ENCODE peak calls at places on chromosomes 7 and 10, in four cellular contexts. B, N, Q and K are unnamed samples.

GRCh38 chr10:133085251-133086125 is 2.2 kb upstream of the ADGRA1 start:
- DNase-seq in Q (no peak), B (no peak), N (no peak), K (no peak)

GRCh38 chr10:14124951-14125350 is 205.8 kb downstream of the FRMD4A start:
- DNase-seq in Q (no peak), N (no peak), B (no peak), K (no peak)

GRCh38 chr10:133133471-133134231 is 26.4 kb upstream of the KNDC1 start:
- DNase-seq in B (no peak), N (no peak), Q (no peak), K (no peak)

GRCh38 chr10:129702605-129703004 is 235.6 kb downstream of the MGMT start:
- DNase-seq in B (no peak), Q (no peak), N (no peak), K (no peak)

GRCh38 chr7:73769481-73770001 is 529 bp downstream of the CLDN3 start:
- DNase-seq in B (no peak), N (no peak), Q (no peak), K (no peak)

GRCh38 chr10:19876570-19876969 is 60.3 kb downstream of the PLXDC2 start:
- DNase-seq in Q (no peak), N (no peak), B (no peak), K (no peak)

GRCh38 chr10:114315566-114316420 is 76.7 kb downstream of the VWA2 start:
- DNase-seq in N (no peak), B (no peak), Q (no peak), K (no peak)

GRCh38 chr7:41709621-41710020 is 6.7 kb upstream of the INHBA start:
- DNase-seq in Q (no peak), B (no peak), N (no peak), K (no peak)

GRCh38 chr10:122279725-122280141 is 8.6 kb downstream of the BTBD16 start:
- DNase-seq in Q (no peak), N (peak; percentile 60), B (no peak), K (no peak)

GRCh38 chr7:127933116-127933515 is 98.1 kb downstream of the LRRC4 start:
- DNase-seq in N (no peak), Q (no peak), B (no peak), K (no peak)

GRCh38 chr10:15045380-15045779 is 1.6 kb downstream of the OLAH start:
- DNase-seq in Q (no peak), B (no peak), N (no peak), K (no peak)

GRCh38 chr7:143188994-143189393 is 5.8 kb downstream of the TAS2R39 start:
- DNase-seq in Q (no peak), N (no peak), B (no peak), K (no peak)

GRCh38 chr10:88926484-88927249 is 25.9 kb downstream of the ACTA2 start:
- DNase-seq in Q (no peak), N (no peak), B (no peak), K (no peak)

GRCh38 chr7:68414631-68415425 is 1183.4 kb upstream of the AUTS2 start:
- DNase-seq in B (no peak), Q (no peak), N (no peak), K (no peak)

GRCh38 chr7:100867040-100867795 is at the start of gene TRIP6:
- DNase-seq in N (peak; percentile 93), B (peak; percentile 87), Q (no peak), K (peak; percentile 97)

GRCh38 chr10:83539528-83540308 is 599.6 kb upstream of the GHITM start:
- DNase-seq in N (peak; percentile 70), Q (no peak), B (peak; percentile 30), K (no peak)

DNA sequence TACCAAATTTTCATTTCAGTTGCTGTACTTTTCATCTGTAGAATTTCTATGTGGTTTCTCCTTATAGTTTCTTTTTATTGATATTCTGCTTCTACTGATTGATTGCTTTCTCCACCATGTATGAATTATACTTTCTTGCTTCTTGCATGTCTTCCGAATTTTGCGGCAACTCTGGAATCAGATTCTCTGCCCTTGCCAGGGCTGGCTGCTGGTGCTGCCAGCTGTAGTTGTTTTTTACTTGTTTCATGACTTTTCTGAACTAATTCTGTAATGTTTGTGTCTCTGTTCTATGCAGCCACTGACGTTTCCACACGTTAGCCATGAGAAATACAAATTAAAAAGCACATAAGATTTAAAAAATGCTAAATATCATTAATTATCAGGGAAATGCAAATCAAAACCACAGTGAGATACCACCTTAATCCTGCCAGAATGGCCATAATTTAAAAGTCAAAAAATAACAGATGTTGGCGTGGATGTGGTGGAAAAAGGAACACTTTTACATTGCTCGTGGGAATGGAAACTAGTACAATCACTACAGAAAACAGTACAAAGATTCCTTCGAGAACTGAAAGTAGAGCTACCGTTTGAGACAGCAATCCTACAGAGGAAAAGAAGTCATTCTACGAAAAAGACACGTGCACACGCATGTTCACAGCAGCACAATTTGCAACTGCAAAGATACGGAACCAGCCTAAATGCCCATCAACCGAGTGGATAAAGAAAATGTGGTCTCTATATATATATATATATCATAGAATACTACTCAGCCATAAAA is 51.5 kb downstream of the MAD1L1 start:
- DNase-seq in B (no peak), Q (no peak), N (no peak), K (no peak)
- TF ChIP-seq CTCF in B (no peak), Q (no peak), N (no peak), K (no peak)

DNA sequence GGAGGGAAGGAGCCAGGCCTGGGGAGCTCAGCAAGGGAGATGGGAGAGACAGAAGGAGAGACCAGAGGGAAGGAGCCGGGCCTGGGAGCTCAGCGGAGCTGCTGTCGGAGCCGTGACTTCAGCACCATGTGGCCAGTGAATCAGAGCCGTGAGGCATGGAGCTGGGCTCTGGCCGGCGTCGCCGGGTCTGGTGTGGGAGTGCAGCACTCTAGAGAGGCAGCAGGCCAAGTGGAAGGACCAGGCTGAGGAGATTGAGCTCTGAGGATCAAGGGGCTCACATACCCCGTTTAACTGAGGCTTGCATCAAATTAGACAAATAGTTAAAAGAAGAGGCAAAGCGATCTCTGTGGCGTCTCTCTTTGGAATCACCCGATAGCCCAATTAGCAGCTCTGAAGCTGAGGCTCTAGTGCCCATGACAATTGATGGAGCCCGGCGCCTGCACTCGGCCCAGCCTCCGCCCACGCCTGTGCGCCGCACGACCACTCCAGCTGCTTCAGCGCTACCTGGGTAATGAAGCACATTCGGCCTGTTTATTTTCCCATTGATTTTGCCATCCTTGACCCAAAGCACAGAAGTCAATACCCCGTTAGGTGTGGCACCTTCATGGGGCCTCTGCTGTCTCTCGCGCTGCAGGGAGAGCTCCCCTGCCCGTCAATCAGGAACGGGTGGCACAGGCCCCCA is 150.2 kb downstream of the MAD1L1 start:
- DNase-seq in N (peak; percentile 32), B (no peak), Q (no peak), K (no peak)
- TF ChIP-seq POLR2A in N (no peak), B (no peak), Q (no peak), K (no peak)

DNA sequence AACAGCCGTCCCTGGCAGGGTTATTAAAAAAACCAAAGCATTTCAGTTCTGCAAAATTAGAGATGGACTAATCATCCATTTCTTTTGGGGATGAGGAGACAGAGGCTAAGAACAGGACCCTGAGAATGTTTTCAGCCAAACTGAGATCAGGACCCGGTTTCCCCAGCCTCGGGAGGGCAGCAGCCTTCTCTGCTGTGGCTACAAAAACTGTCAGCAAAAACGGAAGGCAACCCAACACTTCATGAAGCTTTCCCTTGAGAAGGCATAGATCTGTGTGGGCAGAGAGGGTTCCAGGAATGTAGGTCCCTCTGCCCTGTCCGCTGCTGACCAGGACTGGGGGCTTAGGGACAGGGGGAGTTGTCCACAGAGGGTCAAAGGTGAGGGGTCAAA is 313.5 kb downstream of the TCERG1L start:
- DNase-seq in Q (no peak), N (no peak), B (no peak), K (no peak)
- H3K9me3 ChIP-seq in Q (no peaks in the 10 kb centered on the region), N (no peaks in the 10 kb centered on the region), B (no peaks in the 10 kb centered on the region), K (no peaks in the 10 kb centered on the region)

DNA sequence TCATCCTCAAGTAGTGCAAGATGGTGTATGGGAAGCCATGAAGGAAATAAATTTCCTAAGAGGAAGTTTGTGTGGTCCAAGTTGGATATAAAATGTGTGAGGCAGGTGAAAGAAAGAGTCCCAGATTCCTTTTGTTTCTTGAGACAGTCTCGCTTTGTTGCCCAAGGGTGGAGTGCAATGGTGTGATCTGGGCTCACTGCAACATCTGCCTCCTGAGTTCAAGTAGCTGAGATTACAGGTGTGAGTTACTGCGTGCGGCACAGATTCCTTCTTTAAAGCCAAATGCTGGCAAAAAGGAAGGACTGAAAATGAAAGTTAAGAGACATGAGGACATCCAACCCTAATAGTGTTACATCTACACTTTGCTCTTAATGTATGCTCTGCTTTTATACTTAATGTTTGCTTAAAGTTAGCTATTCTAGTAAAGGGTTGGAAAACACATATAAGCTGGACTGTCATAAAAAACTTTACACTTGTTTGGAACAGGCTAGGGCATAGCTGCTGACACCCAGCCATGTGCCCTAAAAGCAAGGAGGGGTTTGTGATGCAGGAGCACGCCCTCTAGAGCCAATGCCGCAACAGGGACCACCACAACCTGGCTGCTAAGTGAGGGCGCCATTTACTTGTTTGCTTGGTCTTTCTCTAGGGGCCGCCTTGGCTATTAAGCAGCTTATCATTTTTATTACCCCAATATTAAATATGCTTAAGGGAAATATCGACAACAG is 34.5 kb downstream of the CLEC2L start:
- DNase-seq in N (no peak), Q (no peak), B (peak; percentile 23), K (no peak)
- TF ChIP-seq CTCF in N (no peak), Q (no peak), B (no peak), K (no peak)

GRCh38 chr7:87599336-87599735 is 1.3 kb downstream of the ABCB1 start:
- DNase-seq in Q (no peak), B (peak; percentile 53), N (no peak), K (no peak)
- TF ChIP-seq POLR2A in Q (no peak), B (peak; percentile 50), N (no peak), K (no peak)

GRCh38 chr7:56175784-56176183 is 59.6 kb upstream of the NUPR2 start:
- DNase-seq in B (no peak), N (no peak), Q (no peak), K (no peak)

GRCh38 chr7:56174346-56175085 is 58.3 kb upstream of the NUPR2 start:
- DNase-seq in N (no peak), B (no peak), Q (no peak), K (no peak)

GRCh38 chr7:56181010-56181409 is 64.8 kb upstream of the NUPR2 start:
- DNase-seq in N (no peak), Q (no peak), B (no peak), K (no peak)

DNA sequence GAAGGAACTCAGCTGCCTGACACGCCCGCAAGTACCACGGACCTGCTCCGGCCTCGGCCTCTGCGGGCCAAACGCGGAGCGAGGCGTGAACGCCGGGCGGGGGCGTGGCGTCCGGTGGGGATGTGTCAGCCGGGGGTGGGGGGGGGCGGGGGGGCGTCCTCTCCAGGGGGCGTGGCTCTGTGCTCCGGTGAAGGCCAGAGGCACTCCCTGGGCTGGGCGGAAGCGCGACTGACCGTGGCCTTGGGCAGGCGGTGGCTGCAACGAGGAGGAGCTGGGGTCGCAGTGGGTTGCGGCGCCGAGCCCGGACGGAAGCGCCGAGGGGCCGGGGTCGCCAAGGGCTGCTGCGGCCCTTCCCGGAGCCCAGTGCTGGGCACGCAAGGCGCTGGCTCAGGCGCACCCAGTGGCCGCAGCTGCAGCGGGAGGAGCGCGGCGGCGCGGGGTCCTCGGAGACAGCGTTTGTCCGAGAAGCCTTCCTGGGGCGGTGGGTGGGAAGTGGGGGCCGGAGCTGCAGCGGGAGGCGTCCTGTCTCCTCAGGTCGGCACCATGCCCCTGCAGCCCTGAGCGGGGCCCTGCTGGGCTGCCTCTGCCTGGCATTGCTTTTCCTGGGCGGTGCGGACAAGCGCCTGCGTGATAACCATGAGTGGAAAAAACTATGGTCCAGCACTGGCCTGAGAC is 59.0 kb upstream of the NUPR2 start:
- DNase-seq in Q (no peak), N (peak; percentile 47), B (peak; percentile 11), K (no peak)
- H3K9me3 ChIP-seq in Q (no peaks in the 10 kb centered on the region), N (no peaks in the 10 kb centered on the region), B (no peaks in the 10 kb centered on the region), K (no peaks in the 10 kb centered on the region)

GRCh38 chr10:76422769-76423168 is 991.3 kb downstream of the LRMDA start:
- DNase-seq in B (no peak), N (no peak), Q (no peak), K (no peak)
- TF ChIP-seq CTCF in B (no peak), N (no peak), Q (no peak), K (no peak)